ENCODE peak calls at places on chromosomes 4 and X, in nine cellular contexts. One of them, this sample, is unnamed. For H3K4me1, the result is how much of the 10 kb centered on the place peaks cover.

GRCh38 chr4:105061136-105061696 is 85.5 kb upstream of the TET2 start:
- DNase-seq in mucosa of descending colon: no peak
- DNase-seq in left lung: no peak
- DNase-seq in left ventricle myocardium inferior: no peak
- DNase-seq in right cardiac atrium: no peak
- DNase-seq in PC-9: peak
- DNase-seq in body of pancreas: no peak
- DNase-seq in psoas muscle: no peak
- DNase-seq in adipocyte: no peak
- DNase-seq in this sample: peak

GRCh38 chr4:146401274-146401673 is 120.5 kb downstream of the SLC10A7 start:
- DNase-seq in right cardiac atrium: no peak
- DNase-seq in adipocyte: no peak
- DNase-seq in PC-9: no peak
- DNase-seq in left lung: no peak
- DNase-seq in left ventricle myocardium inferior: no peak
- DNase-seq in body of pancreas: no peak
- DNase-seq in mucosa of descending colon: no peak
- DNase-seq in psoas muscle: no peak
- DNase-seq in this sample: no peak

GRCh38 chr4:147547314-147548056 is 66.6 kb downstream of the EDNRA start:
- DNase-seq in mucosa of descending colon: no peak
- DNase-seq in psoas muscle: no peak
- DNase-seq in right cardiac atrium: no peak
- DNase-seq in PC-9: no peak
- DNase-seq in left ventricle myocardium inferior: no peak
- DNase-seq in left lung: no peak
- DNase-seq in body of pancreas: no peak
- DNase-seq in adipocyte: peak
- DNase-seq in this sample: no peak

GRCh38 chr4:101761405-101761804 is 29.1 kb upstream of the BANK1 start:
- DNase-seq in right cardiac atrium: no peak
- DNase-seq in left ventricle myocardium inferior: no peak
- DNase-seq in mucosa of descending colon: no peak
- DNase-seq in left lung: no peak
- DNase-seq in body of pancreas: no peak
- DNase-seq in adipocyte: no peak
- DNase-seq in PC-9: no peak
- DNase-seq in psoas muscle: no peak
- DNase-seq in this sample: no peak

GRCh38 chr4:77052352-77052751 is 23.4 kb downstream of the CCNI start:
- DNase-seq in PC-9: peak
- DNase-seq in mucosa of descending colon: no peak
- DNase-seq in right cardiac atrium: peak
- DNase-seq in left ventricle myocardium inferior: no peak
- DNase-seq in adipocyte: peak
- DNase-seq in body of pancreas: peak
- DNase-seq in left lung: no peak
- DNase-seq in psoas muscle: no peak
- DNase-seq in this sample: no peak

GRCh38 chr4:101411926-101412325 is 64.6 kb upstream of the PPP3CA start:
- DNase-seq in adipocyte: no peak
- DNase-seq in left ventricle myocardium inferior: no peak
- DNase-seq in mucosa of descending colon: no peak
- DNase-seq in left lung: no peak
- DNase-seq in PC-9: no peak
- DNase-seq in right cardiac atrium: no peak
- DNase-seq in body of pancreas: no peak
- DNase-seq in psoas muscle: no peak
- DNase-seq in this sample: no peak

GRCh38 chr4:125728568-125728967 is 413.8 kb downstream of the FAT4 start:
- DNase-seq in right cardiac atrium: no peak
- DNase-seq in psoas muscle: no peak
- DNase-seq in left ventricle myocardium inferior: no peak
- DNase-seq in PC-9: peak
- DNase-seq in body of pancreas: no peak
- DNase-seq in mucosa of descending colon: no peak
- DNase-seq in left lung: no peak
- DNase-seq in adipocyte: peak
- DNase-seq in this sample: no peak

GRCh38 chrX:10620121-10620699 is at the start of gene MID1:
- DNase-seq in body of pancreas: peak
- DNase-seq in psoas muscle: peak
- DNase-seq in mucosa of descending colon: peak
- DNase-seq in left lung: peak
- DNase-seq in right cardiac atrium: peak
- DNase-seq in adipocyte: peak
- DNase-seq in PC-9: peak
- DNase-seq in left ventricle myocardium inferior: peak
- DNase-seq in this sample: peak

GRCh38 chr4:147782087-147782781 is 50.3 kb downstream of the ARHGAP10 start:
- DNase-seq in mucosa of descending colon: no peak
- DNase-seq in right cardiac atrium: no peak
- DNase-seq in adipocyte: peak
- DNase-seq in body of pancreas: no peak
- DNase-seq in PC-9: peak
- DNase-seq in left ventricle myocardium inferior: no peak
- DNase-seq in left lung: no peak
- DNase-seq in psoas muscle: no peak
- DNase-seq in this sample: no peak

GRCh38 chrX:96453139-96453538 is 231.5 kb upstream of the DIAPH2 start:
- DNase-seq in right cardiac atrium: no peak
- DNase-seq in adipocyte: no peak
- DNase-seq in body of pancreas: no peak
- DNase-seq in psoas muscle: no peak
- DNase-seq in left lung: no peak
- DNase-seq in left ventricle myocardium inferior: no peak
- DNase-seq in PC-9: no peak
- DNase-seq in mucosa of descending colon: no peak
- DNase-seq in this sample: no peak

DNA sequence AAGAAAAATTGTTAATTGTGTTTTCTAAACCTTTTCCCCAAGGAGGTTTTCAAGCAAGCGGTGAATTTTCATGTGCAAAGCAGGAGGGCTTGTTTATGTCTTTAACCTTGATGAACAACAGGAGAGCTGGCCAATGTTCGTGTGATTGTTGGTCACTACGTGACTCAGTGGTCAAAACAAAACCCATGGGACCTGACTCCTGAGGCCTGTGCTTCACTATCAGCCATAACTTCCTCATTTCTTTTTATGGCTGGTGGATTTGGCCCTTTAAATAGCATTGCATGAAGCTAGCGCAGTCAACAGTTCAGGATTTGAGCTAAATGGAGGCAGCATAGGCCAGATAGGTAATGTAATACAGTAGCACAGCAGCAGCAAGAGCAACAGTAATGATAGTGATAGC is 80.5 kb downstream of the MID1IP1 start:
- DNase-seq in mucosa of descending colon: no peak
- DNase-seq in left ventricle myocardium inferior: no peak
- DNase-seq in left lung: no peak
- DNase-seq in adipocyte: no peak
- DNase-seq in right cardiac atrium: no peak
- DNase-seq in PC-9: no peak
- DNase-seq in psoas muscle: no peak
- DNase-seq in body of pancreas: no peak
- DNase-seq in this sample: no peak
- H3K4me1 ChIP-seq in mucosa of descending colon: under half
- H3K4me1 ChIP-seq in left ventricle myocardium inferior: under half
- H3K4me1 ChIP-seq in left lung: under half
- H3K4me1 ChIP-seq in adipocyte: under half
- H3K4me1 ChIP-seq in right cardiac atrium: under half
- H3K4me1 ChIP-seq in PC-9: under half
- H3K4me1 ChIP-seq in psoas muscle: under half
- H3K4me1 ChIP-seq in body of pancreas: under half
- H3K4me1 ChIP-seq in this sample: under half

GRCh38 chr4:38230821-38231583 is 270.8 kb downstream of the PTTG2 start:
- DNase-seq in left lung: no peak
- DNase-seq in psoas muscle: no peak
- DNase-seq in adipocyte: no peak
- DNase-seq in left ventricle myocardium inferior: no peak
- DNase-seq in mucosa of descending colon: peak
- DNase-seq in right cardiac atrium: no peak
- DNase-seq in body of pancreas: no peak
- DNase-seq in PC-9: no peak
- DNase-seq in this sample: no peak

GRCh38 chr4:38232741-38233140 is 272.5 kb downstream of the PTTG2 start:
- DNase-seq in left lung: no peak
- DNase-seq in mucosa of descending colon: no peak
- DNase-seq in right cardiac atrium: no peak
- DNase-seq in body of pancreas: no peak
- DNase-seq in PC-9: no peak
- DNase-seq in adipocyte: no peak
- DNase-seq in left ventricle myocardium inferior: no peak
- DNase-seq in psoas muscle: no peak
- DNase-seq in this sample: no peak

GRCh38 chr4:38230121-38230728 is 270.0 kb downstream of the PTTG2 start:
- DNase-seq in adipocyte: no peak
- DNase-seq in left lung: no peak
- DNase-seq in mucosa of descending colon: peak
- DNase-seq in PC-9: peak
- DNase-seq in left ventricle myocardium inferior: no peak
- DNase-seq in right cardiac atrium: no peak
- DNase-seq in body of pancreas: no peak
- DNase-seq in psoas muscle: no peak
- DNase-seq in this sample: peak

GRCh38 chr4:38233727-38234478 is 273.7 kb downstream of the PTTG2 start:
- DNase-seq in left ventricle myocardium inferior: peak
- DNase-seq in PC-9: no peak
- DNase-seq in right cardiac atrium: peak
- DNase-seq in psoas muscle: no peak
- DNase-seq in adipocyte: no peak
- DNase-seq in left lung: no peak
- DNase-seq in body of pancreas: no peak
- DNase-seq in mucosa of descending colon: no peak
- DNase-seq in this sample: no peak

GRCh38 chr4:38231626-38232025 is 271.4 kb downstream of the PTTG2 start:
- DNase-seq in adipocyte: no peak
- DNase-seq in PC-9: peak
- DNase-seq in body of pancreas: no peak
- DNase-seq in right cardiac atrium: no peak
- DNase-seq in psoas muscle: no peak
- DNase-seq in mucosa of descending colon: peak
- DNase-seq in left ventricle myocardium inferior: no peak
- DNase-seq in left lung: no peak
- DNase-seq in this sample: no peak
- H3K4me1 ChIP-seq in adipocyte: under half
- H3K4me1 ChIP-seq in PC-9: under half
- H3K4me1 ChIP-seq in body of pancreas: under half
- H3K4me1 ChIP-seq in right cardiac atrium: under half
- H3K4me1 ChIP-seq in psoas muscle: under half
- H3K4me1 ChIP-seq in mucosa of descending colon: under half
- H3K4me1 ChIP-seq in left ventricle myocardium inferior: under half
- H3K4me1 ChIP-seq in left lung: under half
- H3K4me1 ChIP-seq in this sample: under half

GRCh38 chr4:138555584-138555983 is 313.4 kb upstream of the SLC7A11 start:
- DNase-seq in left lung: no peak
- DNase-seq in body of pancreas: peak
- DNase-seq in mucosa of descending colon: no peak
- DNase-seq in right cardiac atrium: no peak
- DNase-seq in psoas muscle: no peak
- DNase-seq in PC-9: no peak
- DNase-seq in left ventricle myocardium inferior: no peak
- DNase-seq in adipocyte: no peak
- DNase-seq in this sample: no peak

GRCh38 chr4:138555107-138555506 is 313.0 kb upstream of the SLC7A11 start:
- DNase-seq in right cardiac atrium: no peak
- DNase-seq in left lung: peak
- DNase-seq in adipocyte: no peak
- DNase-seq in mucosa of descending colon: no peak
- DNase-seq in psoas muscle: no peak
- DNase-seq in PC-9: no peak
- DNase-seq in left ventricle myocardium inferior: no peak
- DNase-seq in body of pancreas: no peak
- DNase-seq in this sample: no peak

GRCh38 chr4:138558886-138559285 is 316.7 kb upstream of the SLC7A11 start:
- DNase-seq in adipocyte: peak
- DNase-seq in mucosa of descending colon: no peak
- DNase-seq in left ventricle myocardium inferior: no peak
- DNase-seq in body of pancreas: no peak
- DNase-seq in PC-9: no peak
- DNase-seq in psoas muscle: no peak
- DNase-seq in left lung: no peak
- DNase-seq in right cardiac atrium: no peak
- DNase-seq in this sample: no peak

GRCh38 chr4:138553001-138553845 is 311.1 kb upstream of the SLC7A11 start:
- DNase-seq in left lung: peak
- DNase-seq in left ventricle myocardium inferior: no peak
- DNase-seq in adipocyte: no peak
- DNase-seq in psoas muscle: peak
- DNase-seq in right cardiac atrium: peak
- DNase-seq in mucosa of descending colon: peak
- DNase-seq in PC-9: no peak
- DNase-seq in body of pancreas: no peak
- DNase-seq in this sample: no peak
- H3K4me1 ChIP-seq in left lung: under half
- H3K4me1 ChIP-seq in left ventricle myocardium inferior: under half
- H3K4me1 ChIP-seq in adipocyte: under half
- H3K4me1 ChIP-seq in psoas muscle: under half
- H3K4me1 ChIP-seq in right cardiac atrium: under half
- H3K4me1 ChIP-seq in mucosa of descending colon: under half
- H3K4me1 ChIP-seq in PC-9: under half
- H3K4me1 ChIP-seq in body of pancreas: under half
- H3K4me1 ChIP-seq in this sample: under half

GRCh38 chr4:47532658-47533057 is 47.6 kb downstream of the ATP10D start:
- DNase-seq in body of pancreas: no peak
- DNase-seq in left lung: no peak
- DNase-seq in right cardiac atrium: peak
- DNase-seq in adipocyte: no peak
- DNase-seq in left ventricle myocardium inferior: no peak
- DNase-seq in mucosa of descending colon: no peak
- DNase-seq in psoas muscle: no peak
- DNase-seq in PC-9: no peak
- DNase-seq in this sample: no peak
- H3K4me1 ChIP-seq in body of pancreas: under half
- H3K4me1 ChIP-seq in left lung: under half
- H3K4me1 ChIP-seq in right cardiac atrium: under half
- H3K4me1 ChIP-seq in adipocyte: under half
- H3K4me1 ChIP-seq in left ventricle myocardium inferior: under half
- H3K4me1 ChIP-seq in mucosa of descending colon: under half
- H3K4me1 ChIP-seq in psoas muscle: under half
- H3K4me1 ChIP-seq in PC-9: under half
- H3K4me1 ChIP-seq in this sample: under half

DNA sequence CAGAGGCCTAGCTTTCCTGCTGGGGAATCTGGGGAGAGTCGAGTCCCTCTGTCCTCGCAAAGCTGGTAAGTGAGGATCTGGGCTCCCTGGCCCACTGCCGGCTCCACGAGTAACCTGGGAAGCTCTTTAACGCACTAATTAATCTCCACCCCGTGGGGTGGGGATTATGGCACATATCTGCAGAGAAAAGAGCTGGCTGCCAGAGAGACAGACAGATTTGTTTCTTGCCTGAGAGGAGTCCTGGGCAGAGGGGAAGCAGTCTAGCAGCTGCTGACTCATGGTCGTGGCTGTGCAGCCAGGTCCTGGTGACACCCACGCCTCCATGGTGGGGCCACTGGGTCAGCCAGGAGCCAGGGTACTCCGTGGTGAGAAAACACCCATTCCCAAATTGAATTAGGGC is 14.0 kb downstream of the SORCS2 start:
- DNase-seq in psoas muscle: no peak
- DNase-seq in PC-9: peak
- DNase-seq in left ventricle myocardium inferior: peak
- DNase-seq in body of pancreas: no peak
- DNase-seq in left lung: peak
- DNase-seq in adipocyte: peak
- DNase-seq in right cardiac atrium: peak
- DNase-seq in mucosa of descending colon: peak
- DNase-seq in this sample: no peak
- H3K4me1 ChIP-seq in psoas muscle: under half
- H3K4me1 ChIP-seq in PC-9: half or more
- H3K4me1 ChIP-seq in left ventricle myocardium inferior: under half
- H3K4me1 ChIP-seq in body of pancreas: under half
- H3K4me1 ChIP-seq in left lung: under half
- H3K4me1 ChIP-seq in adipocyte: half or more
- H3K4me1 ChIP-seq in right cardiac atrium: under half
- H3K4me1 ChIP-seq in mucosa of descending colon: under half
- H3K4me1 ChIP-seq in this sample: under half